ENCODE peak calls at places on chromosomes 7 and 10, in nine cellular contexts. Z, P, Q, K, O, X, V, N and A are unnamed samples.

GRCh38 chr7:38223311-38223710 is 45.3 kb downstream of the STARD3NL start:
- DNase-seq in K (no peak), N (no peak), X (no peak), O (no peak), Q (no peak), P (no peak), Z (no peak), V (no peak), A (no peak)

GRCh38 chr7:149420006-149420405 is 40.9 kb downstream of the ZNF777 start:
- DNase-seq in N (no peak), Z (no peak), K (no peak), V (no peak), X (no peak), O (no peak), Q (no peak), P (no peak), A (no peak)

GRCh38 chr7:3887071-3887691 is 586.1 kb downstream of the SDK1 start:
- DNase-seq in P (no peak), V (no peak), N (no peak), Z (no peak), Q (no peak), K (no peak), O (no peak), X (no peak), A (no peak)

GRCh38 chr7:12518920-12519681 is 51.4 kb upstream of the SCIN start:
- DNase-seq in P (no peak), Z (no peak), K (no peak), Q (no peak), X (peak; percentile 5), N (no peak), V (peak; percentile 20), O (no peak), A (no peak)

GRCh38 chr10:24622781-24623301 is 100.8 kb downstream of the ARHGAP21 start:
- DNase-seq in V (no peak), O (no peak), P (no peak), K (peak; percentile 66), Q (no peak), X (no peak), Z (no peak), N (no peak), A (no peak)

GRCh38 chr10:79260803-79261740 is 86.2 kb upstream of the PPIF start:
- DNase-seq in P (peak; percentile 56), X (no peak), Q (peak; percentile 43), K (peak; percentile 80), V (no peak), N (no peak), Z (peak; percentile 63), O (no peak), A (no peak)

GRCh38 chr7:149620961-149621360 is 123.4 kb upstream of the ZNF746 start:
- DNase-seq in O (no peak), N (no peak), X (no peak), K (no peak), V (no peak), Q (no peak), P (no peak), Z (no peak), A (no peak)

GRCh38 chr10:123554656-123555055 is 111.5 kb upstream of the GPR26 start:
- DNase-seq in Z (no peak), Q (no peak), V (no peak), K (no peak), X (no peak), N (no peak), O (no peak), P (no peak), A (no peak)

GRCh38 chr10:72691470-72692056 is 380 bp upstream of the MCU start:
- DNase-seq in P (no peak), K (peak; percentile 93), N (no peak), X (no peak), O (no peak), V (peak; percentile 93), Z (no peak), Q (no peak), A (no peak)

GRCh38 chr10:72688208-72688651 is 3.7 kb upstream of the MCU start:
- DNase-seq in K (peak; percentile 95), Q (no peak), N (no peak), O (no peak), P (peak; percentile 22), Z (no peak), X (peak; percentile 75), V (peak; percentile 91), A (no peak)

GRCh38 chr10:72689660-72690059 is 2.3 kb upstream of the MCU start:
- DNase-seq in Q (no peak), O (no peak), X (no peak), K (no peak), P (no peak), V (no peak), Z (no peak), N (no peak), A (no peak)

GRCh38 chr10:72692057-72692891 is at the start of gene MCU:
- DNase-seq in N (peak; percentile 95), Q (peak; percentile 97), K (peak; percentile 37), V (peak; percentile 32), O (peak; percentile 92), X (peak; percentile 96), Z (peak; percentile 94), P (peak; percentile 97), A (peak; percentile 97)

DNA sequence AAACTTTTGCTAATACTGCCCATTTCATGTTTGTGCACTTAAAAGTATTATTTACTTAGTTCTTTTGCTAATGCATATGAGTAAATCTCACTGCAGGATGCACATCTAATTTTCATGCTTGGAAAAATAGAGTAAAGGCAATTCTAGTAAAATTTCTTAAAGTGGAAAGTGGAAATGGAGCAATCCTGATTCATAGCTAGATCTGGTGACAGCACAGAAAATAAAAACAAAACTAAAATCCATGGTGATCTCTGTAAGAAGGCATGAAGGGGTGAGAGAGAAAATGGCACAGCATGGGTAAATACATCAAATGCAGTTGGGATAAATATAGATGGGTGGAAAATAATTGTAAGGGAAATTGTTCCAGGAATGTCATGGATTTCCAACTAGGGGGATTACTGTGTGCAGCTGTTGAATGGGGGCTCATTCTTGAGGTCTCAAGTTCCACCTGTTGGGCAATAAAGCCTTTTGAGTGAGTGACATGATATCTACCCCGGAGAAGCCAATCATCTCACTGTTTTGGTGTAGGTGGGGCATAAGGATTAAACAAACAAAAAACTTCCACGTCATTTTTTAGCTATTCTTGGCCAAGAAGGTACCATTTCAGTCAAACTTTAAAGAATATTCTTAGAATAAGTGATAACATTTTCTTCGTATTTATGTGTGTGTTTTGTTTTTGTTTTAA is 1.7 kb upstream of the MCU start:
- DNase-seq in Z (no peak), X (no peak), Q (no peak), O (no peak), K (no peak), V (peak; percentile 58), N (no peak), P (no peak), A (no peak)
- H3K27ac ChIP-seq in Z (no peak overlapping the region), X (no peak overlapping the region), Q (no peak overlapping the region), O (no peak overlapping the region), K (no peak overlapping the region), V (peak overlapping the region; percentile 87), N (no peak overlapping the region), P (no peak overlapping the region), A (no peak overlapping the region)

DNA sequence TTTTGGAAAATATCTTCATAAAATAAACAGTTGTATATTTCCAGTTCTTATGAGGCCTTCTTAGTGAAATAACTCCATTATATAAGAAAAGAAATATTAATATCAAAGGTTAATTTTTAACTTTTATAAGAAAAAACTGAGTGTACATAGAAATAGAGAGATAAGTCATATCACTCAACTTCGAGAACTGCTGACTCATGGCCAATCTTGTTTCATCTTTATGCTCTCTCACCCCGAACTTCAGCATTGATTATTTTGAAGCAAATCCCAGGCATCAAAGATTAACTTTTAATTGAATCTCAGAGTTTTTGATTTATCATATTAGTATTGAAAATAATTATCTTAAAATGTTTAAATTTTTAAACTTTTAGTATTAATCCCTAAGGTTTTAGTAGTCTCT is 527.1 kb downstream of the GFRA1 start:
- DNase-seq in P (no peak), Q (no peak), X (no peak), Z (no peak), K (no peak), N (no peak), V (no peak), O (no peak), A (no peak)
- TF ChIP-seq POLR2A in P (no peak), Q (no peak), X (no peak), Z (no peak), K (no peak), N (no peak), V (no peak), O (no peak), A (no peak)

GRCh38 chr7:151244871-151245346 is 3.6 kb downstream of the SMARCD3 start:
- DNase-seq in P (no peak), V (no peak), O (no peak), X (no peak), K (no peak), Z (no peak), Q (no peak), N (no peak), A (no peak)

GRCh38 chr7:151243411-151244155 is 4.9 kb downstream of the SMARCD3 start:
- DNase-seq in V (no peak), O (no peak), Q (no peak), N (no peak), X (no peak), P (no peak), K (no peak), Z (no peak), A (peak; percentile 38)

GRCh38 chr7:151243045-151243349 is 5.5 kb downstream of the SMARCD3 start:
- DNase-seq in Q (no peak), P (no peak), K (no peak), Z (no peak), N (no peak), X (no peak), O (no peak), V (no peak), A (no peak)

GRCh38 chr7:151245360-151246160 is 2.9 kb downstream of the SMARCD3 start:
- DNase-seq in O (no peak), P (peak; percentile 45), V (peak; percentile 88), N (no peak), K (no peak), Q (peak; percentile 49), Z (peak; percentile 75), X (peak; percentile 25), A (peak; percentile 46)

DNA sequence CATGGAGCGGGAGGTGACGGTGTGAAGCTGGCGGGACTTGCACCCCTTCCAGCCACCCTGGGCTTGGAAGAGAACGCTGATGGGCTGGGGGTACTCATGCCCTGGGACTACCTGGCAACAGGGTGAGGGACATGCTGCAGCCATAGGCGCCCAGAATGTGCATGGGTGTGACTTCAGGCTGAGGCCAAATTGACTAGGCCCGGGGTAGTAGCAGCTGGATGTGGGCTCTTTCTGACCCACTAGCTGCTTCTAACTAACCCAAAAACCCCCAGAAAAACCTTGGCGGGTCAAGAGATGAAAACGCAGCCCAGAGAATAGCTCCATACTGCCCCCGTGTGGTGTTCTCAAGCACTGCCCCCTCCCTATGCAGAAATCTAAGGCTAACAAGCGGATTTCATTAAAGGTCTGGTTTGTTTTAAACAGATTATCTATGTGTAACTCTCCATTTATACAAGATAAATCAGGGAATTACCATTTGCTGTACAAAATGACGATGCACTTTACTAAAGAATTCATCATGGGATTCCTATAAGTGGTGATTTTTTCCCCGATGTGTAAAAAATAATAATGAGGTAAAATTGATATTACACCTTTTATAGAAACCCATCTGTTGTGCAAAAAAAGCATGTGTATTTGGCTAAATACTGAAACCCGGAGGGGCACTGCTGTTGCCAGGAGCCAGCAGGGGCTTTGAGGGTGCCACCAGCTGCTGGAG is 4.2 kb downstream of the SMARCD3 start:
- DNase-seq in N (no peak), Q (peak; percentile 55), K (peak; percentile 44), X (peak; percentile 61), Z (no peak), O (peak; percentile 63), P (peak; percentile 43), V (peak; percentile 73), A (peak; percentile 37)
- TF ChIP-seq CTCF in N (peak; percentile 63), Q (peak; percentile 88), K (peak; percentile 79), X (peak; percentile 87), Z (peak; percentile 45), O (peak; percentile 62), P (peak; percentile 66), V (peak; percentile 82), A (peak; percentile 55)

GRCh38 chr7:21041252-21041651 is 254.6 kb upstream of the SP8 start:
- DNase-seq in X (no peak), Z (no peak), K (no peak), P (no peak), O (no peak), V (no peak), N (no peak), Q (no peak), A (no peak)
- H3K27ac ChIP-seq in X (no peak overlapping the region), Z (no peak overlapping the region), K (no peak overlapping the region), P (no peak overlapping the region), O (no peak overlapping the region), V (no peak overlapping the region), N (no peak overlapping the region), Q (no peak overlapping the region), A (no peak overlapping the region)